ENCODE peak calls at places on chromosome 14, in nine cellular contexts. G is AG09309, U is transverse colon, O is IMR-90, D is endodermal cell, J is neural crest cell, I is heart right ventricle, F is adrenal gland, Z is HFFc6. T is an unnamed sample.

GRCh38 chr14:35687335-35687939 is 121.7 kb downstream of the RALGAPA1 start:
- DNase-seq in G (peak; percentile 3), U (peak; percentile 15), O (peak; percentile 68), D (peak; percentile 62), J (peak; percentile 24), I (no peak), F (peak; percentile 20), Z (peak; percentile 54), T (peak; percentile 13)

GRCh38 chr14:93975791-93976476 is 436 bp downstream of the ASB2 start:
- DNase-seq in G (no peak), U (no peak), O (no peak), D (no peak), J (no peak), I (no peak), F (no peak), Z (no peak), T (no peak)

GRCh38 chr14:67652189-67652588 is 22.2 kb downstream of the VTI1B start:
- DNase-seq in G (no peak), U (no peak), O (no peak), D (no peak), J (no peak), I (no peak), F (no peak), Z (no peak), T (no peak)

GRCh38 chr14:104115691-104116543 is 22.5 kb upstream of the KIF26A start:
- DNase-seq in G (no peak), U (peak; percentile 53), O (no peak), D (peak; percentile 58), J (no peak), I (no peak), F (no peak), Z (no peak), T (no peak)

GRCh38 chr14:104423715-104424405 is 155.7 kb upstream of the C14orf180 start:
- DNase-seq in G (no peak), U (no peak), O (no peak), D (peak; percentile 26), J (no peak), I (peak; percentile 15), F (no peak), Z (no peak), T (no peak)

GRCh38 chr14:63308723-63309317 is 9.9 kb downstream of the GPHB5 start:
- DNase-seq in G (no peak), U (peak; percentile 8), O (peak; percentile 29), D (peak; percentile 90), J (no peak), I (no peak), F (peak; percentile 11), Z (no peak), T (no peak)

GRCh38 chr14:79373451-79373850 is 837.9 kb downstream of the DIO2 start:
- DNase-seq in G (no peak), U (no peak), O (no peak), D (no peak), J (no peak), I (no peak), F (no peak), Z (no peak), T (no peak)

GRCh38 chr14:56378474-56378873 is 201.1 kb upstream of the TMEM260 start:
- DNase-seq in G (peak; percentile 60), U (no peak), O (peak; percentile 82), D (no peak), J (no peak), I (no peak), F (peak; percentile 20), Z (peak; percentile 51), T (no peak)

GRCh38 chr14:89131004-89131750 is 285.9 kb downstream of the FOXN3 start:
- DNase-seq in G (no peak), U (no peak), O (no peak), D (no peak), J (no peak), I (no peak), F (no peak), Z (no peak), T (no peak)

DNA sequence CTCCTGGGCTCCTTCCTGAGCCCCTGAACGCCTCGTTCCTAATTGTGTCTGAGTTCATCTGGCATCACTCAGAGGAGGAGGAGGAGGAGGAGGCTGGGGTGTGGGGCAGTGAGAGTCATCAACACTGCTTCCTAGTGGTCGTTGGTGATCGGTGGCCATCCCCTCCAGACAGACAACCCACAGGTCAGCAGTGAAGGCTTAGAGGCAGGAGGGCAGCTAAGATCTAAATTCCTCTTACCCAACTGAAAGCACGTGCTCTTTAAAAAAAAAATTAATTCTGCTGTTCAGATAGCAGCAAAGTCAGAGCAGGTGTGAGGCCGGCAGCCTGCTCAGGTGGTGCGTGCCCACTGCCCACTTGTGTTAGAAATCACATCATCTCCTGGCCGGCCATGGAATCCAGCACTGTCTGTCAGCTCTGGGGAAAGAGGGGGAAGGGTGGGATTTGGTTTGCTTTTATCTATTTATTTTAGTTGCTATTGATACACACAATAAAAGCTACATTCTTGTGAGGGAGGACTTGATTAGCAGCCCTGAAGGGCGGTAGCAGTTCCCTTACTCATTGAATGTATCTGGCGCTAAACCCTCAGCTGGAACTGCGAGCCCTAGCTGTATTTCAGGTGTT is 46.6 kb downstream of the PPP2R5C start:
- DNase-seq in G (no peak), U (no peak), O (no peak), D (peak; percentile 89), J (peak; percentile 37), I (no peak), F (no peak), Z (no peak), T (no peak)
- TF ChIP-seq CTCF in G (peak; percentile 7), U (no peak), O (no peak), D (peak; percentile 68), J (no peak), I (no peak), F (no peak), Z (peak; percentile 18), T (peak; percentile 36)

GRCh38 chr14:95345032-95345431 is 25.3 kb upstream of the CLMN start:
- DNase-seq in G (no peak), U (no peak), O (no peak), D (no peak), J (no peak), I (no peak), F (no peak), Z (no peak), T (no peak)

GRCh38 chr14:95348395-95349080 is 28.8 kb upstream of the CLMN start:
- DNase-seq in G (no peak), U (no peak), O (no peak), D (peak; percentile 73), J (no peak), I (no peak), F (no peak), Z (no peak), T (no peak)

GRCh38 chr14:95344536-95344935 is 24.8 kb upstream of the CLMN start:
- DNase-seq in G (no peak), U (no peak), O (no peak), D (no peak), J (no peak), I (no peak), F (no peak), Z (no peak), T (no peak)

GRCh38 chr14:95346266-95346665 is 26.6 kb upstream of the CLMN start:
- DNase-seq in G (no peak), U (no peak), O (no peak), D (no peak), J (no peak), I (no peak), F (no peak), Z (no peak), T (no peak)

GRCh38 chr14:95346820-95347219 is 27.1 kb upstream of the CLMN start:
- DNase-seq in G (no peak), U (no peak), O (no peak), D (peak; percentile 85), J (no peak), I (no peak), F (no peak), Z (no peak), T (no peak)
- TF ChIP-seq CTCF in G (no peak), U (no peak), O (no peak), D (peak; percentile 9), J (no peak), I (no peak), F (no peak), Z (no peak), T (no peak)

GRCh38 chr14:66403183-66403582 is 83.0 kb upstream of the CCDC196 start:
- DNase-seq in G (no peak), U (no peak), O (peak; percentile 28), D (no peak), J (no peak), I (no peak), F (no peak), Z (peak; percentile 46), T (no peak)
- TF ChIP-seq CTCF in G (peak; percentile 47), U (no peak), O (no peak), D (peak; percentile 59), J (peak; percentile 56), I (peak; percentile 45), F (peak; percentile 35), Z (peak; percentile 60), T (peak; percentile 34)

GRCh38 chr14:23360496-23360895 is 4.5 kb downstream of the EFS start:
- DNase-seq in G (no peak), U (no peak), O (no peak), D (peak; percentile 78), J (no peak), I (no peak), F (no peak), Z (no peak), T (no peak)
- TF ChIP-seq CTCF in G (peak; percentile 12), U (no peak), O (peak; percentile 9), D (peak; percentile 65), J (no peak), I (no peak), F (no peak), Z (peak; percentile 43), T (no peak)

T was measured in retinal pigment epithelial cell.